ENCODE peak calls at places on chromosomes 4 and X, in five cellular contexts. One of them, this sample, is unnamed.

GRCh38 chr4:16942491-16942890 is 44.0 kb upstream of the LDB2 start:
- DNase-seq in kidney: no peak
- DNase-seq in astrocyte of the cerebellum: no peak
- DNase-seq in cardiac muscle cell: no peak
- DNase-seq in foreskin fibroblast: no peak
- DNase-seq in this sample: no peak

GRCh38 chrX:118974088-118974907 is at the start of gene LONRF3:
- DNase-seq in cardiac muscle cell: peak; percentile 13
- DNase-seq in kidney: peak; percentile 84
- DNase-seq in astrocyte of the cerebellum: no peak
- DNase-seq in foreskin fibroblast: peak; percentile 42
- DNase-seq in this sample: peak; percentile 3

GRCh38 chrX:129984196-129984962 is 1.9 kb downstream of the BCORL1 start:
- DNase-seq in cardiac muscle cell: no peak
- DNase-seq in kidney: peak; percentile 78
- DNase-seq in astrocyte of the cerebellum: no peak
- DNase-seq in foreskin fibroblast: no peak
- DNase-seq in this sample: no peak

GRCh38 chrX:122817321-122817720 is 366.8 kb upstream of the GRIA3 start:
- DNase-seq in foreskin fibroblast: no peak
- DNase-seq in cardiac muscle cell: no peak
- DNase-seq in kidney: peak; percentile 24
- DNase-seq in astrocyte of the cerebellum: no peak
- DNase-seq in this sample: no peak

GRCh38 chrX:154464806-154465365 is 6.8 kb downstream of the PLXNA3 start:
- DNase-seq in foreskin fibroblast: no peak
- DNase-seq in astrocyte of the cerebellum: no peak
- DNase-seq in cardiac muscle cell: no peak
- DNase-seq in kidney: no peak
- DNase-seq in this sample: no peak

GRCh38 chr4:110198472-110199419 is at the start of gene ELOVL6:
- DNase-seq in astrocyte of the cerebellum: peak; percentile 44
- DNase-seq in foreskin fibroblast: peak; percentile 78
- DNase-seq in cardiac muscle cell: peak; percentile 87
- DNase-seq in kidney: peak; percentile 87
- DNase-seq in this sample: peak; percentile 62

GRCh38 chrX:40176256-40176978 is 78.7 kb upstream of the BCOR start:
- DNase-seq in astrocyte of the cerebellum: no peak
- DNase-seq in kidney: peak; percentile 92
- DNase-seq in cardiac muscle cell: peak; percentile 81
- DNase-seq in foreskin fibroblast: no peak
- DNase-seq in this sample: peak; percentile 12

GRCh38 chr4:140626982-140627381 is 58.2 kb upstream of the UCP1 start:
- DNase-seq in kidney: no peak
- DNase-seq in cardiac muscle cell: no peak
- DNase-seq in foreskin fibroblast: no peak
- DNase-seq in astrocyte of the cerebellum: no peak
- DNase-seq in this sample: peak; percentile 19

GRCh38 chrX:86237482-86237881 is 89.2 kb downstream of the DACH2 start:
- DNase-seq in foreskin fibroblast: no peak
- DNase-seq in cardiac muscle cell: no peak
- DNase-seq in kidney: peak; percentile 45
- DNase-seq in astrocyte of the cerebellum: no peak
- DNase-seq in this sample: no peak

DNA sequence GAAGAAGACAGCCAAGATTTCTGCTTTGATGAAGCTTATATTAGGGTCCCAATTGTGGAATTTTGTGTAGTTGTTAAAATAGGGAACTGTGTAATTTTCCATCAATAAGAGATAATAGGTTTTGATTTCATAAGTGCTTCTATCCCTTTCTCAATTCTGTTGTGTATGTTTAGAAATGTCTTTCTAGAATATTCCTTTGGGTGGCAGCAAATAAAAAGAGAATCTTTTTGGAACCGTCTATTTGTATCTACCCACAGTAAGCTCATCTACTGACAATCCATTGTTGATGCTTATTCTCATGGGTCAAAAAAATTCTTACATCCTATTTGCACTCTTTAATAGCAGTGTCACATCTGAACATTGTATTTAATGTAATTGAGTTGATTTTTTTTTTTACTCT is 61.7 kb downstream of the TMA16 start:
- DNase-seq in cardiac muscle cell: peak; percentile 7
- DNase-seq in foreskin fibroblast: no peak
- DNase-seq in astrocyte of the cerebellum: no peak
- DNase-seq in kidney: no peak
- DNase-seq in this sample: peak; percentile 13
- TF ChIP-seq CTCF in cardiac muscle cell: no peak
- TF ChIP-seq CTCF in foreskin fibroblast: no peak
- TF ChIP-seq CTCF in astrocyte of the cerebellum: no peak
- TF ChIP-seq CTCF in kidney: peak; percentile 1
- TF ChIP-seq CTCF in this sample: peak; percentile 56

DNA sequence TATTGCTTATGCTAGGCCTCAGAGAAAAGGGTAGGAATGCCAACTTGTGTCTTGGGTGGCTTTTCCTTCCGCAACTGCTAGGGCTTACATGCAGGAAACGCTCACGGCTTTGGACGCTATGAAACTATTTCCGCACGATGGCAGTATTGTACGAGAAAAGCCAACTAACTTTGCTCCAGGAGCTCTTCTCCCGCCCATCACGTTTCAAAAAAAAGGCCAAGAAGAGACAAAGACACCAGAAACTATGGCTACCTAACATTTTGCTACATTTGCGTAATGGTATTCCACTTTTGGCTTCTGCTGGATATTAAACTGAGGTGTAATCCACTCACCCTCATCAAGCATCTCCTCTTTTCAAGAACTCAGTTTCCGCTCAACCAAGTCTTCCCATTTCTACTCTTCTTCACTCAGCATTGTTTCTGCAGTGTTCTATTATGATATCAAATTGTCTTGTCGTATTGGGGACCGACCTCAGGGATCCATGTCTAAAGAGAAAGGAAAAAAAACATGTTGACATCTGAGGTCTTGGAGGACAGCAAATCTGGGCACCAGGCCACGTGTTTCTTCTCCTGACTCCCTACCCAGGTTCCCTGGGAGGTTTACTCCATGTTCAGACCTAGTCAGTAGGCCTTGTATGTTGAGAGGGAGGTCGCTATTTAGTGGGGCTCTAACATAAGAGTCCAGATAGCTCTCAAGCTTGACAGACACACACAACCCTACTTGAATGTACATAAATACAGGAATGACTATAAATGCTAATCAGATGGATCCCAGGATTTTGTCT is 239.4 kb upstream of the STK26 start:
- DNase-seq in astrocyte of the cerebellum: peak; percentile 92
- DNase-seq in cardiac muscle cell: no peak
- DNase-seq in kidney: no peak
- DNase-seq in foreskin fibroblast: no peak
- DNase-seq in this sample: no peak
- TF ChIP-seq CTCF in astrocyte of the cerebellum: peak; percentile 45
- TF ChIP-seq CTCF in cardiac muscle cell: no peak
- TF ChIP-seq CTCF in kidney: peak; percentile 23
- TF ChIP-seq CTCF in foreskin fibroblast: no peak
- TF ChIP-seq CTCF in this sample: no peak

GRCh38 chrX:108245462-108245861 is 153.9 kb downstream of the ATG4A start:
- DNase-seq in astrocyte of the cerebellum: no peak
- DNase-seq in cardiac muscle cell: no peak
- DNase-seq in kidney: no peak
- DNase-seq in foreskin fibroblast: no peak
- DNase-seq in this sample: no peak
- TF ChIP-seq CTCF in astrocyte of the cerebellum: no peak
- TF ChIP-seq CTCF in cardiac muscle cell: no peak
- TF ChIP-seq CTCF in kidney: no peak
- TF ChIP-seq CTCF in foreskin fibroblast: no peak
- TF ChIP-seq CTCF in this sample: peak; percentile 21

DNA sequence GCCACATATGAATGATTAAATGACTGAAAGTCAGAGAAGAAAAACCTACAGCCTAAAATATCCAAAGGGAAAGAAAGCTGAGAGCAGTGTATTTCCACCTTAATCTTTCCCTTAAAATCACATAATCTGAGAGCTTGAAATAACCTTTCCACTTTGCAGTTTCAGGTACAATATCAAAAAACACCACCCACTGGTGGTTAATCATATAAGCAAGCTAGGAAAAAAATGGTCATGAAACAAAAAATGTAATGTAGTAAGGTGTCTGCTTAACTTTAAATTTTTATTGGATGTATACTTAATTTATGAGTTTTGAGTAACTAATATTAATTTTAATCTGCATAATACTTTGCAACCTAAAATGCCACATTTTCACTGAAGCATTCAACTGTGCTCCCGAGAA is 3.2 kb downstream of the PRDM5 start:
- DNase-seq in cardiac muscle cell: no peak
- DNase-seq in astrocyte of the cerebellum: no peak
- DNase-seq in foreskin fibroblast: no peak
- DNase-seq in kidney: no peak
- DNase-seq in this sample: no peak
- TF ChIP-seq CTCF in cardiac muscle cell: peak; percentile 15
- TF ChIP-seq CTCF in astrocyte of the cerebellum: no peak
- TF ChIP-seq CTCF in foreskin fibroblast: peak; percentile 7
- TF ChIP-seq CTCF in kidney: no peak
- TF ChIP-seq CTCF in this sample: peak; percentile 60

GRCh38 chr4:150358691-150359090 is 223.3 kb upstream of the MAB21L2 start:
- DNase-seq in foreskin fibroblast: no peak
- DNase-seq in astrocyte of the cerebellum: no peak
- DNase-seq in kidney: no peak
- DNase-seq in cardiac muscle cell: no peak
- DNase-seq in this sample: no peak
- TF ChIP-seq CTCF in foreskin fibroblast: no peak
- TF ChIP-seq CTCF in astrocyte of the cerebellum: no peak
- TF ChIP-seq CTCF in kidney: no peak
- TF ChIP-seq CTCF in cardiac muscle cell: no peak
- TF ChIP-seq CTCF in this sample: no peak

GRCh38 chr4:148283665-148284064 is 158.5 kb downstream of the NR3C2 start:
- DNase-seq in cardiac muscle cell: no peak
- DNase-seq in foreskin fibroblast: no peak
- DNase-seq in astrocyte of the cerebellum: no peak
- DNase-seq in kidney: no peak
- DNase-seq in this sample: no peak

GRCh38 chr4:148288448-148288847 is 153.8 kb downstream of the NR3C2 start:
- DNase-seq in astrocyte of the cerebellum: no peak
- DNase-seq in kidney: no peak
- DNase-seq in cardiac muscle cell: peak; percentile 41
- DNase-seq in foreskin fibroblast: no peak
- DNase-seq in this sample: no peak

GRCh38 chr4:148287111-148287510 is 155.1 kb downstream of the NR3C2 start:
- DNase-seq in astrocyte of the cerebellum: no peak
- DNase-seq in cardiac muscle cell: no peak
- DNase-seq in foreskin fibroblast: no peak
- DNase-seq in kidney: no peak
- DNase-seq in this sample: no peak

GRCh38 chr4:148286043-148286442 is 156.2 kb downstream of the NR3C2 start:
- DNase-seq in kidney: no peak
- DNase-seq in foreskin fibroblast: no peak
- DNase-seq in astrocyte of the cerebellum: no peak
- DNase-seq in cardiac muscle cell: no peak
- DNase-seq in this sample: no peak

GRCh38 chr4:148284526-148285193 is 157.6 kb downstream of the NR3C2 start:
- DNase-seq in cardiac muscle cell: peak; percentile 31
- DNase-seq in kidney: no peak
- DNase-seq in astrocyte of the cerebellum: no peak
- DNase-seq in foreskin fibroblast: no peak
- DNase-seq in this sample: no peak
- TF ChIP-seq CTCF in cardiac muscle cell: no peak
- TF ChIP-seq CTCF in kidney: peak; percentile 48
- TF ChIP-seq CTCF in astrocyte of the cerebellum: peak; percentile 13
- TF ChIP-seq CTCF in foreskin fibroblast: no peak
- TF ChIP-seq CTCF in this sample: no peak

GRCh38 chrX:83934220-83934619 is 73.3 kb downstream of the CYLC1 start:
- DNase-seq in astrocyte of the cerebellum: no peak
- DNase-seq in kidney: no peak
- DNase-seq in foreskin fibroblast: no peak
- DNase-seq in cardiac muscle cell: peak; percentile 0
- DNase-seq in this sample: no peak
- TF ChIP-seq CTCF in astrocyte of the cerebellum: no peak
- TF ChIP-seq CTCF in kidney: peak; percentile 5
- TF ChIP-seq CTCF in foreskin fibroblast: no peak
- TF ChIP-seq CTCF in cardiac muscle cell: no peak
- TF ChIP-seq CTCF in this sample: no peak

DNA sequence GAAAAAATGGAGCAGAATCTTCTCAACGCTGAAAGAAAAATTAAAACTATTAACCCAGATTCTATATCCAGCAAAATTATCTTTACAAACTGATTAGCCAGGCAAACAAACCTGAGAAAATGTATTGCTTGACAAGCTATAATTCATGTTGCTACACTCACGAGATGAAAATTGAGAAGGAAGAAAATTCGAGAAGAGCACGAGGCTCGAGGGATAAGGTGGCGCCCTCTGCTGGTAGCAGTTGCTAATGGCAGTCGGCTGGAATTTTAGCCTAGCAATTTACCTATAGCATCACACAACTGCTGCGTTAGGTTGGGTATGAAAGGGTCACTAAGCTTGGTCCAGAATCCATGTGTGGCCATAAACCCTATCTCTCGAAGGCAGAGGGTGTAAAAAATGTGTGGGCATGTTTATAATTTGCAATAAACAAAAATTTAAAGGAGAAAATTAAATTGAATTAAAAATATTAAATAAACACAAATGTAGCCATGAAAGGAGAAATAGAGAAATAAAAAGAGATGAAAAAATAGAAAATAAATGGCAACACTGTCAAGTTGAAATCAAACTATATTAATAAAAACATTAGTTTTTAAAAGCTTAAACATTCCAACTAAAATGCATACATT is 126.6 kb downstream of the PPP4R3C start:
- DNase-seq in kidney: no peak
- DNase-seq in cardiac muscle cell: peak; percentile 47
- DNase-seq in astrocyte of the cerebellum: no peak
- DNase-seq in foreskin fibroblast: no peak
- DNase-seq in this sample: no peak
- TF ChIP-seq CTCF in kidney: peak; percentile 61
- TF ChIP-seq CTCF in cardiac muscle cell: peak; percentile 68
- TF ChIP-seq CTCF in astrocyte of the cerebellum: peak; percentile 74
- TF ChIP-seq CTCF in foreskin fibroblast: peak; percentile 54
- TF ChIP-seq CTCF in this sample: peak; percentile 80

This sample was measured in HFFc6.